ENCODE peak calls at places on chromosomes 5 and 9, in ten cellular contexts. N is stimulated activated effector memory CD8-positive, alpha-beta T cell treated with anti-CD3 and anti-CD28 coated beads, Interleukin-12 subunit alpha, Interleukin-12 subunit beta, amount 100 ng/mL, for 72 hours; H is cardiac muscle cell; Q is activated naive CD4-positive, alpha-beta T cell; D is AG04449; U is activated CD8-positive, alpha-beta memory T cell treated with anti-CD3 and anti-CD28 coated beads, Interleukin-2, amount 50 U/mL, for 4 hours; A is substantia nigra; O is OCI-M1; V is hepatocyte; I is Caki2. R is an unnamed sample.
A peak's percentile ranks its signal among the peaks of the same experiment; 100 is the strongest.

GRCh38 chr5:163964650-163965049 is 459.2 kb downstream of the MAT2B start:
- DNase-seq in Q (no peak), N (no peak), V (no peak), H (peak; percentile 13), D (no peak), U (no peak), O (peak; percentile 88), I (no peak), A (no peak), R (no peak)

GRCh38 chr5:51194626-51195025 is 188.6 kb upstream of the ISL1 start:
- DNase-seq in I (no peak), Q (no peak), V (no peak), N (no peak), H (no peak), D (no peak), O (no peak), U (no peak), A (no peak), R (no peak)

GRCh38 chr5:157924931-157925729 is 66.2 kb upstream of the CLINT1 start:
- DNase-seq in D (no peak), U (no peak), V (no peak), I (no peak), A (no peak), N (no peak), H (no peak), O (no peak), Q (no peak), R (no peak)

GRCh38 chr5:113140837-113141661 is 164.5 kb downstream of the DCP2 start:
- DNase-seq in U (no peak), Q (no peak), V (peak; percentile 38), A (no peak), D (peak; percentile 78), H (no peak), I (no peak), O (no peak), N (no peak), R (peak; percentile 38)

GRCh38 chr5:123033157-123033671 is 3.3 kb downstream of the PPIC start:
- DNase-seq in I (no peak), U (no peak), H (no peak), O (no peak), N (no peak), A (no peak), Q (no peak), D (no peak), V (no peak), R (no peak)

GRCh38 chr5:170482511-170482910 is 21.3 kb upstream of the KCNIP1 start:
- DNase-seq in D (no peak), I (no peak), U (no peak), A (no peak), O (no peak), V (no peak), H (no peak), Q (no peak), N (no peak), R (no peak)

GRCh38 chr5:100761192-100761591 is 141.9 kb downstream of the ST8SIA4 start:
- DNase-seq in U (no peak), D (no peak), O (peak; percentile 13), I (no peak), Q (no peak), H (no peak), N (no peak), V (no peak), A (no peak), R (no peak)

GRCh38 chr5:99104538-99105132 is 175.8 kb upstream of the CHD1 start:
- DNase-seq in I (peak; percentile 12), H (peak; percentile 62), N (no peak), A (no peak), O (peak; percentile 75), U (no peak), D (no peak), V (peak; percentile 64), Q (no peak), R (no peak)

GRCh38 chr9:93129691-93130500 is 4.2 kb downstream of the NINJ1 start:
- DNase-seq in V (no peak), O (no peak), Q (no peak), I (no peak), N (no peak), U (no peak), D (no peak), A (no peak), H (no peak), R (no peak)

GRCh38 chr9:86707932-86708510 is 239.3 kb downstream of the GAS1 start:
- DNase-seq in H (no peak), O (no peak), Q (no peak), N (no peak), V (no peak), D (no peak), U (no peak), A (no peak), I (no peak), R (no peak)

GRCh38 chr5:103446813-103447212 is 115.8 kb downstream of the NUDT12 start:
- DNase-seq in I (no peak), Q (no peak), V (no peak), A (no peak), D (no peak), N (no peak), O (no peak), H (no peak), U (no peak), R (no peak)

GRCh38 chr5:33198816-33199215 is 241.9 kb upstream of the TARS1 start:
- DNase-seq in V (no peak), Q (no peak), D (no peak), U (no peak), I (no peak), O (no peak), N (no peak), H (no peak), A (no peak), R (no peak)

GRCh38 chr5:174903333-174903732 is 179.0 kb downstream of the MSX2 start:
- DNase-seq in V (no peak), N (no peak), D (no peak), A (no peak), H (no peak), O (no peak), U (no peak), I (peak; percentile 4), Q (no peak), R (no peak)

GRCh38 chr9:36566813-36567217 is 5.9 kb upstream of the MELK start:
- DNase-seq in D (no peak), N (no peak), U (no peak), V (no peak), Q (no peak), H (no peak), A (peak; percentile 72), I (peak; percentile 67), O (no peak), R (no peak)

GRCh38 chr5:155767480-155767879 is 559.5 kb upstream of the SGCD start:
- DNase-seq in N (no peak), I (no peak), U (no peak), V (no peak), Q (no peak), O (no peak), A (no peak), H (no peak), D (no peak), R (no peak)

GRCh38 chr5:109451161-109451560 is 41.4 kb upstream of the PJA2 start:
- DNase-seq in I (no peak), N (no peak), D (no peak), V (no peak), U (no peak), H (no peak), A (peak; percentile 54), Q (no peak), O (no peak), R (no peak)

GRCh38 chr9:33817327-33818166 is 587 bp downstream of the UBE2R2 start:
- DNase-seq in V (peak; percentile 75), D (no peak), N (peak; percentile 82), U (peak; percentile 42), A (peak; percentile 70), H (peak; percentile 77), Q (peak; percentile 36), O (peak; percentile 74), I (peak; percentile 65), R (no peak)

GRCh38 chr9:114314256-114314867 is 8.5 kb upstream of the ORM1 start:
- DNase-seq in I (no peak), V (no peak), H (no peak), A (no peak), D (no peak), N (peak; percentile 38), Q (no peak), O (no peak), U (no peak), R (no peak)

GRCh38 chr9:87337335-87338074 is 160.2 kb upstream of the DAPK1 start:
- DNase-seq in N (no peak), Q (no peak), A (no peak), O (no peak), H (peak; percentile 12), D (no peak), U (no peak), V (peak; percentile 19), I (peak; percentile 97), R (peak; percentile 41)

GRCh38 chr9:114869845-114870244 is 60.5 kb downstream of the TNFSF8 start:
- DNase-seq in I (no peak), Q (peak; percentile 3), U (no peak), H (no peak), O (no peak), N (no peak), A (no peak), V (peak; percentile 37), D (no peak), R (no peak)

GRCh38 chr5:170143091-170143490 is 37.4 kb downstream of the FOXI1 start:
- DNase-seq in D (no peak), O (no peak), H (no peak), Q (no peak), U (no peak), V (no peak), A (no peak), I (no peak), N (peak; percentile 35), R (no peak)

GRCh38 chr5:13731229-13731628 is 213.3 kb downstream of the DNAH5 start:
- DNase-seq in H (no peak), V (no peak), U (no peak), D (no peak), N (no peak), Q (no peak), I (no peak), O (no peak), A (no peak), R (no peak)

R was measured in kidney epithelial cell.